ENCODE peak calls at places on chromosomes 11 and 22, in ten cellular contexts. I is GM12865, W is neural progenitor cell, B is IMR-90, D is fibroblast of pulmonary artery, Q is foreskin fibroblast, X is gastrocnemius medialis, P is lung, L is fibroblast of the aortic adventitia, T is PC-9. U is an unnamed sample.

GRCh38 chr22:48756146-48757111 is 1071.2 kb downstream of the BRD1 start:
- DNase-seq in I (no peak), W (no peak), B (no peak), D (no peak), Q (no peak), X (no peak), P (peak), L (no peak), T (no peak), U (no peak)

GRCh38 chr11:62854825-62855570 is 15.6 kb upstream of the WDR74 start:
- DNase-seq in I (peak), W (no peak), B (no peak), D (peak), Q (no peak), X (no peak), P (no peak), L (peak), T (no peak), U (no peak)

GRCh38 chr11:131943296-131943695 is 572.9 kb downstream of the NTM start:
- DNase-seq in I (no peak), W (no peak), B (no peak), D (no peak), Q (no peak), X (no peak), P (no peak), L (no peak), T (no peak), U (no peak)

GRCh38 chr11:13135385-13136271 is 126.5 kb downstream of the RASSF10 start:
- DNase-seq in I (no peak), W (peak), B (peak), D (peak), Q (peak), X (no peak), P (no peak), L (peak), T (peak), U (no peak)

GRCh38 chr11:57762235-57762866 is 749 bp downstream of the CTNND1 start:
- DNase-seq in I (no peak), W (peak), B (no peak), D (no peak), Q (no peak), X (no peak), P (no peak), L (no peak), T (no peak), U (no peak)

GRCh38 chr22:23514317-23515038 is 65.6 kb downstream of the IGLL1 start:
- DNase-seq in I (no peak), W (no peak), B (no peak), D (no peak), Q (no peak), X (no peak), P (no peak), L (no peak), T (no peak), U (no peak)

GRCh38 chr11:105609341-105609781 is 512 bp upstream of the GRIA4 start:
- DNase-seq in I (peak), W (peak), B (peak), D (peak), Q (no peak), X (no peak), P (no peak), L (no peak), T (no peak), U (peak)

GRCh38 chr11:1440066-1440465 is 46.5 kb downstream of the MOB2 start:
- DNase-seq in I (no peak), W (no peak), B (no peak), D (no peak), Q (no peak), X (no peak), P (no peak), L (no peak), T (no peak), U (no peak)

GRCh38 chr11:98940913-98941312 is 79.8 kb upstream of the CNTN5 start:
- DNase-seq in I (no peak), W (peak), B (no peak), D (no peak), Q (no peak), X (no peak), P (no peak), L (no peak), T (peak), U (no peak)

GRCh38 chr11:3836903-3837302 is 3.9 kb downstream of the RHOG start:
- DNase-seq in I (peak), W (no peak), B (no peak), D (no peak), Q (no peak), X (peak), P (no peak), L (no peak), T (no peak), U (peak)

GRCh38 chr11:125001073-125001764 is 47.2 kb downstream of the CCDC15 start:
- DNase-seq in I (peak), W (no peak), B (peak), D (no peak), Q (no peak), X (no peak), P (no peak), L (peak), T (no peak), U (no peak)

GRCh38 chr22:50573491-50574382 is 4.5 kb downstream of the CPT1B start:
- DNase-seq in I (no peak), W (no peak), B (no peak), D (no peak), Q (no peak), X (no peak), P (no peak), L (no peak), T (no peak), U (no peak)

GRCh38 chr11:123030517-123030916 is 31.4 kb downstream of the HSPA8 start:
- DNase-seq in I (no peak), W (no peak), B (no peak), D (no peak), Q (no peak), X (no peak), P (no peak), L (no peak), T (no peak), U (no peak)

GRCh38 chr11:123035831-123036230 is 26.1 kb downstream of the HSPA8 start:
- DNase-seq in I (no peak), W (no peak), B (no peak), D (no peak), Q (no peak), X (no peak), P (no peak), L (no peak), T (no peak), U (no peak)

GRCh38 chr11:123034587-123034986 is 27.3 kb downstream of the HSPA8 start:
- DNase-seq in I (no peak), W (no peak), B (no peak), D (no peak), Q (no peak), X (no peak), P (no peak), L (no peak), T (no peak), U (no peak)

GRCh38 chr11:123033895-123034294 is 28.0 kb downstream of the HSPA8 start:
- DNase-seq in I (no peak), W (peak), B (no peak), D (peak), Q (no peak), X (no peak), P (no peak), L (no peak), T (no peak), U (no peak)
- TF ChIP-seq CTCF in I (peak), W (peak), B (peak), D (peak), Q (no peak), X (no peak), P (no peak), L (no peak), T (no peak), U (peak)

GRCh38 chr22:45880732-45881523 is 96.0 kb downstream of the WNT7B start:
- DNase-seq in I (no peak), W (peak), B (no peak), D (no peak), Q (no peak), X (no peak), P (no peak), L (no peak), T (no peak), U (no peak)
- TF ChIP-seq CTCF in I (no peak), W (no peak), B (no peak), D (no peak), Q (no peak), X (no peak), P (no peak), L (no peak), T (no peak), U (no peak)

GRCh38 chr11:103339485-103339857 is 230.2 kb downstream of the DYNC2H1 start:
- DNase-seq in I (no peak), W (no peak), B (no peak), D (no peak), Q (no peak), X (no peak), P (no peak), L (no peak), T (no peak), U (no peak)

GRCh38 chr11:103338621-103339484 is 229.6 kb downstream of the DYNC2H1 start:
- DNase-seq in I (no peak), W (peak), B (peak), D (peak), Q (peak), X (no peak), P (no peak), L (peak), T (no peak), U (no peak)
- TF ChIP-seq CTCF in I (no peak), W (peak), B (peak), D (peak), Q (no peak), X (no peak), P (no peak), L (no peak), T (no peak), U (no peak)

DNA sequence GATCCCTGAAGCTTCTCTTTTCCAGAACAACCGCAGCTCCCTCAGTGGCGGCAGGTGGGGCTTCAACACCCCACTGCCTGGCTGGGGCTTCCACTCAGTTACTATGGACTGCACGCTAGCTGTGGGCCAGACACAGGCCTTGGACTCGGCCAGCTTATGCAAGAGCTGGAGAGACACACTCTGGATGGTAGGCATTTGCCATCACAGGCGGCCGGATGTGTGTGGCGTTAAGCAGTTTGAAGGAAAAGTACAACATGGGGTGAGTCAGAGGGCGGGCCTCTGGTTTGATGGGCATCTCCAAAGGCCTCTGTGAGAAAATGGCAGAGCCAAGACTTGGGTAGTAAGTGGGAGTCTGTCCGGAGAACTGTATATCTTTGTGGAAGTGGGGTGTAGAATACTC is 17.6 kb downstream of the KCNJ4 start:
- DNase-seq in I (no peak), W (no peak), B (no peak), D (no peak), Q (no peak), X (no peak), P (no peak), L (no peak), T (no peak), U (no peak)
- TF ChIP-seq CTCF in I (no peak), W (no peak), B (no peak), D (no peak), Q (no peak), X (no peak), P (no peak), L (no peak), T (no peak), U (no peak)

GRCh38 chr22:36566720-36567119 is 37.8 kb upstream of the EIF3D start:
- DNase-seq in I (no peak), W (no peak), B (no peak), D (no peak), Q (no peak), X (no peak), P (no peak), L (no peak), T (no peak), U (no peak)

GRCh38 chr22:36573815-36574350 is 44.9 kb upstream of the EIF3D start:
- DNase-seq in I (no peak), W (peak), B (no peak), D (no peak), Q (no peak), X (no peak), P (no peak), L (no peak), T (no peak), U (no peak)

GRCh38 chr22:36571991-36572390 is 43.0 kb upstream of the EIF3D start:
- DNase-seq in I (no peak), W (no peak), B (no peak), D (no peak), Q (no peak), X (no peak), P (no peak), L (no peak), T (no peak), U (no peak)

GRCh38 chr22:36568846-36569245 is 39.9 kb upstream of the EIF3D start:
- DNase-seq in I (no peak), W (no peak), B (no peak), D (no peak), Q (no peak), X (no peak), P (no peak), L (no peak), T (no peak), U (no peak)

DNA sequence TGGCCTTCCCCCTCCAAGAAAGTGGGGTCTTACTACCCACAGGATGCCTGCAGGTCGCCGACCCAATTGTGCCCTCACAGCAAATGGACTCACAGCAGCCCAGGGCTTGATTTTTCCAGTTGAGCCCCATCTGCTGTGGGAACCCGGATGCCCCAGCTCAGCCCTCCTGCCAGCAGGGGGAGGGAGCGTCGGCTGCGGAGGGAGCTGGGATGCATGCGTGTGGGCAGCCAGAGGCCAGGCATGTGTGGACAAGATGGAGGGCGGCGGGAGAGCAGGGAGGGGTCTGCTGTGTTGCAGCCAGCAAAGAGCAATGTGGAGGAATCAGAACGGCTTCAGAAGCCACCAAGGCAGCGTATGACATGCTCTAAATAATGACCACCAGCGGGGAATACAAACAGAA is 41.0 kb upstream of the EIF3D start:
- DNase-seq in I (no peak), W (peak), B (peak), D (no peak), Q (peak), X (no peak), P (no peak), L (peak), T (no peak), U (no peak)
- TF ChIP-seq CTCF in I (no peak), W (peak), B (peak), D (peak), Q (peak), X (no peak), P (no peak), L (peak), T (no peak), U (no peak)

GRCh38 chr11:61128947-61129346 is 26.7 kb downstream of the CD5 start:
- DNase-seq in I (no peak), W (no peak), B (no peak), D (no peak), Q (no peak), X (no peak), P (no peak), L (no peak), T (no peak), U (no peak)
- TF ChIP-seq CTCF in I (no peak), W (no peak), B (no peak), D (no peak), Q (no peak), X (no peak), P (no peak), L (no peak), T (no peak), U (no peak)

GRCh38 chr22:41949297-41949965 is 2.5 kb upstream of the CENPM start:
- DNase-seq in I (peak), W (no peak), B (no peak), D (no peak), Q (no peak), X (no peak), P (no peak), L (no peak), T (no peak), U (no peak)

GRCh38 chr22:41947181-41948080 is 479 bp upstream of the CENPM start:
- DNase-seq in I (peak), W (no peak), B (no peak), D (no peak), Q (no peak), X (no peak), P (no peak), L (no peak), T (no peak), U (no peak)

GRCh38 chr22:41943661-41944209 is 3.2 kb downstream of the CENPM start:
- DNase-seq in I (peak), W (no peak), B (peak), D (no peak), Q (peak), X (no peak), P (no peak), L (peak), T (no peak), U (no peak)

GRCh38 chr22:41948142-41948541 is 1.2 kb upstream of the CENPM start:
- DNase-seq in I (no peak), W (no peak), B (no peak), D (no peak), Q (no peak), X (no peak), P (no peak), L (no peak), T (no peak), U (no peak)

DNA sequence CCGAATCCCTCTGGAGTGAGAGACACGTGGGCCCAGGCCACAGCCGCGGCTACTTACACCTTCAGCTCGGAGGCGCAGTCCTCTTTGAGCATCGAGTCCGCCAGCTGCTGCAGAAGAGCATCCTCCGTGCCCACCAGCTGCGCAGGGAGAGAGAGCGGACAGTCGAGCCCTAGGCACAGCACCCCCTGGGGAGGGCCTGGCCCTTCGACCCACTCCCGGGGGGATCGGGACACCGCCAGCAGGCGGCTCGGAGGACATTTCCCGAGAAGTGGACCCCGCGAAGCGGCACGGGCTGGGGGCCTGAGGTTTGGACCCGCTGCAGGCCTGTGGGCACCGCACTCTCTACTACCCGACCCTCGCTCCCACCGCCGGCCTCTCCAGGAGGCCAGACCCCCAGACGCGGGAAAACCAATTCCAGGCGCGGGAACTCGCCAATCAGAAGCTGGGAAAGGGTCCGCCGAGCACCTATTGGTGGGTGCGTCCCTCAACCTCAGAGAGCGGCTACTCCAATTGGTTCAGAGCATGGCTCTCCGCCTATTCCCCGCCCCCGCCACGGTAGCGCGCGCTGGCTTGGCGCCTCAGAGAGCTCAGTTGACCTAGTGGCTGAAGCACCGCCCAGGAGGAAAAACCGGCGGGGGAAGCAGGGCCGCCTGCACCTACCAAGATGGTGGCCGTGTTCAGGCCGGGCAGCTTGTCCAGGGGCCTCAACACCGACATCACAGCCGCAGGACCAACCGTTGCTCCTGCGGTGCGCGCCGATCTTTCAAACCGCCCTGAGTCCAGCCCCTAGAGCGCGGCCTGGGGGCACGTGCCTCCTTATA is at the start of gene CENPM:
- DNase-seq in I (peak), W (peak), B (peak), D (peak), Q (peak), X (peak), P (peak), L (peak), T (peak), U (peak)
- TF ChIP-seq CTCF in I (no peak), W (peak), B (no peak), D (peak), Q (peak), X (peak), P (no peak), L (peak), T (no peak), U (no peak)

GRCh38 chr11:79055866-79056632 is 384.8 kb downstream of the TENM4 start:
- DNase-seq in I (no peak), W (no peak), B (peak), D (peak), Q (peak), X (no peak), P (no peak), L (peak), T (no peak), U (no peak)
- TF ChIP-seq CTCF in I (no peak), W (peak), B (no peak), D (peak), Q (no peak), X (no peak), P (no peak), L (peak), T (no peak), U (no peak)

DNA sequence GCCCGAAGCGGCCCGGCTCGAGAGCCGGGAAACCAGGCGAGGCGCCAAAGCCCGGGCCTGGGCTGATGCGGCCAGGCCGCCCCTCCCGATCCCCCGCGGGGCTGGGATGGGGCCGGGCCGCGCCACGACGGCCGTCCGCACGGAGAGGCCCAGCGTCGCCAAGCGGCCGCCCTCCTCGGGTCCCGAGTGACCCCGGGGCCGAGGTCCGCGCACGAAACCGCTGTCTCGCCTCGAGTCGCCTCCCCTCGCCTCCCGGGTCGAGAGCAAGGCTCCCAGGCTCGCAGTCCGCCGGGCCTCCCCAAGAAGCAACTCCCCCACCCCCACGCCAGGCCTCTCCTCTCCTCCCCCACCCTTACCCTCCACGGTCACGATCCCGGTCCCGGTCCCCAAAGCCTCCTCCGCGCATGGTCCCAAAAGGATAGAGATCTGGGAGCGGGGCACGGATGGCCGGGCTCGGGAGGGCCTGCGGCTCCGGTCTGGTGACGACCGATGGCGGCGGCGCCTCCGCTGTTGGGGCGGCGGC is 455 bp downstream of the DDX17 start:
- DNase-seq in I (peak), W (peak), B (peak), D (peak), Q (peak), X (peak), P (peak), L (peak), T (no peak), U (peak)
- TF ChIP-seq CTCF in I (no peak), W (no peak), B (no peak), D (no peak), Q (no peak), X (peak), P (no peak), L (no peak), T (peak), U (no peak)